ENCODE peak calls at places on chromosomes 13 and 19, in four cellular contexts. F is HEK293T, U is activated T-helper 1 cell treated with Interleukin-2 at 50 U/mL for 16 hours, V is Peyer's patch. R is an unnamed sample.

GRCh38 chr19:18737954-18738351 is 53.2 kb downstream of the COMP start:
- DNase-seq in F (no peak), U (no peak), V (no peak), R (no peak)

GRCh38 chr19:336067-336614 is 8.5 kb downstream of the MIER2 start:
- DNase-seq in F (no peak), U (no peak), V (peak), R (no peak)

GRCh38 chr13:78784017-78784745 is 125.2 kb upstream of the OBI1 start:
- DNase-seq in F (no peak), U (no peak), V (no peak), R (no peak)

GRCh38 chr19:38869836-38870607 is 8.1 kb downstream of the RINL start:
- DNase-seq in F (no peak), U (peak), V (peak), R (no peak)

GRCh38 chr13:26325876-26326275 is 71.9 kb downstream of the CDK8 start:
- DNase-seq in F (no peak), U (no peak), V (no peak), R (no peak)

GRCh38 chr19:1093811-1094553 is 1.2 kb downstream of the POLR2E start:
- DNase-seq in F (no peak), U (no peak), V (no peak), R (no peak)

GRCh38 chr19:49497047-49497789 is 984 bp downstream of the RPS11 start:
- DNase-seq in F (no peak), U (peak), V (peak), R (no peak)

GRCh38 chr13:84362777-84363176 is 480.5 kb upstream of the SLITRK1 start:
- DNase-seq in F (no peak), U (no peak), V (no peak), R (no peak)

GRCh38 chr19:48500830-48501445 is 10.7 kb downstream of the LMTK3 start:
- DNase-seq in F (no peak), U (no peak), V (no peak), R (no peak)

GRCh38 chr13:73045036-73045435 is 13.8 kb upstream of the KLF5 start:
- DNase-seq in F (no peak), U (no peak), V (no peak), R (no peak)

GRCh38 chr13:50228527-50228926 is 213.3 kb downstream of the KCNRG start:
- DNase-seq in F (no peak), U (no peak), V (no peak), R (no peak)

GRCh38 chr19:1582201-1582600 is 10.5 kb downstream of the MBD3 start:
- DNase-seq in F (no peak), U (no peak), V (no peak), R (no peak)

GRCh38 chr13:44577236-44578063 is 1.3 kb upstream of the TSC22D1 start:
- DNase-seq in F (peak), U (peak), V (peak), R (peak)

GRCh38 chr13:104389722-104390121 is 1323.5 kb upstream of the SLC10A2 start:
- DNase-seq in F (no peak), U (no peak), V (no peak), R (no peak)

GRCh38 chr13:84651288-84651687 is 769.0 kb upstream of the SLITRK1 start:
- DNase-seq in F (no peak), U (no peak), V (no peak), R (no peak)

GRCh38 chr13:59745395-59745788 is 418.3 kb downstream of the DIAPH3 start:
- DNase-seq in F (no peak), U (no peak), V (no peak), R (no peak)

GRCh38 chr13:77860621-77861020 is 58.0 kb downstream of the EDNRB start:
- DNase-seq in F (no peak), U (no peak), V (no peak), R (no peak)

GRCh38 chr19:46812898-46813569 is 24.6 kb upstream of the SLC1A5 start:
- DNase-seq in F (no peak), U (no peak), V (no peak), R (no peak)

GRCh38 chr13:76680112-76680511 is 206.1 kb downstream of the KCTD12 start:
- DNase-seq in F (no peak), U (no peak), V (no peak), R (no peak)

GRCh38 chr19:4969772-4970531 is 1.0 kb downstream of the KDM4B start:
- DNase-seq in F (no peak), U (no peak), V (peak), R (no peak)

GRCh38 chr13:100440756-100441421 is 147.7 kb downstream of the GGACT start:
- DNase-seq in F (no peak), U (no peak), V (no peak), R (peak)

GRCh38 chr19:55152017-55152416 is 3.0 kb upstream of the TNNT1 start:
- DNase-seq in F (no peak), U (no peak), V (no peak), R (no peak)

GRCh38 chr19:51345076-51345620 is 3.2 kb upstream of the VSIG10L start:
- DNase-seq in F (no peak), U (no peak), V (no peak), R (no peak)

GRCh38 chr13:52158629-52159158 is 703 bp downstream of the NEK3 start:
- DNase-seq in F (peak), U (no peak), V (peak), R (no peak)

GRCh38 chr19:23436944-23437343 is 41.7 kb upstream of the ZNF91 start:
- DNase-seq in F (no peak), U (no peak), V (no peak), R (no peak)